ENCODE peak calls at places on chromosomes 5 and 9, in six cellular contexts. One of them, this sample, is unnamed. For H3K36me3, the result is how much of the 10 kb centered on the place peaks cover.

GRCh38 chr5:103218164-103218563 is 40.4 kb upstream of the MACIR start:
- DNase-seq in right atrium auricular region: no peak
- DNase-seq in HCT116: no peak
- DNase-seq in mucosa of descending colon: no peak
- DNase-seq in left ventricle myocardium inferior: no peak
- DNase-seq in CD8-positive, alpha-beta T cell: no peak
- DNase-seq in this sample: no peak

GRCh38 chr9:77511525-77511924 is 136.6 kb downstream of the GNA14 start:
- DNase-seq in right atrium auricular region: no peak
- DNase-seq in HCT116: no peak
- DNase-seq in CD8-positive, alpha-beta T cell: no peak
- DNase-seq in mucosa of descending colon: no peak
- DNase-seq in left ventricle myocardium inferior: no peak
- DNase-seq in this sample: no peak

GRCh38 chr5:80220268-80220897 is 35.5 kb downstream of the SERINC5 start:
- DNase-seq in right atrium auricular region: no peak
- DNase-seq in CD8-positive, alpha-beta T cell: no peak
- DNase-seq in left ventricle myocardium inferior: no peak
- DNase-seq in mucosa of descending colon: no peak
- DNase-seq in HCT116: no peak
- DNase-seq in this sample: no peak

GRCh38 chr9:117136461-117136860 is 278.4 kb downstream of the ASTN2 start:
- DNase-seq in CD8-positive, alpha-beta T cell: no peak
- DNase-seq in mucosa of descending colon: no peak
- DNase-seq in HCT116: no peak
- DNase-seq in left ventricle myocardium inferior: no peak
- DNase-seq in right atrium auricular region: no peak
- DNase-seq in this sample: no peak

GRCh38 chr9:2055203-2055658 is 40.1 kb downstream of the SMARCA2 start:
- DNase-seq in mucosa of descending colon: no peak
- DNase-seq in left ventricle myocardium inferior: no peak
- DNase-seq in CD8-positive, alpha-beta T cell: no peak
- DNase-seq in right atrium auricular region: no peak
- DNase-seq in HCT116: no peak
- DNase-seq in this sample: no peak

GRCh38 chr9:113219972-113220371 is 1.1 kb downstream of the FKBP15 start:
- DNase-seq in mucosa of descending colon: no peak
- DNase-seq in CD8-positive, alpha-beta T cell: no peak
- DNase-seq in HCT116: no peak
- DNase-seq in left ventricle myocardium inferior: no peak
- DNase-seq in right atrium auricular region: no peak
- DNase-seq in this sample: no peak

GRCh38 chr5:135010502-135011354 is 23.3 kb downstream of the PITX1 start:
- DNase-seq in HCT116: no peak
- DNase-seq in CD8-positive, alpha-beta T cell: no peak
- DNase-seq in right atrium auricular region: peak
- DNase-seq in left ventricle myocardium inferior: no peak
- DNase-seq in mucosa of descending colon: no peak
- DNase-seq in this sample: no peak

GRCh38 chr9:27261517-27262211 is 35.3 kb downstream of the EQTN start:
- DNase-seq in right atrium auricular region: no peak
- DNase-seq in mucosa of descending colon: no peak
- DNase-seq in HCT116: no peak
- DNase-seq in CD8-positive, alpha-beta T cell: no peak
- DNase-seq in left ventricle myocardium inferior: no peak
- DNase-seq in this sample: no peak

GRCh38 chr5:10034008-10034407 is 215.7 kb downstream of the ATPSCKMT start:
- DNase-seq in HCT116: no peak
- DNase-seq in CD8-positive, alpha-beta T cell: no peak
- DNase-seq in right atrium auricular region: no peak
- DNase-seq in left ventricle myocardium inferior: peak
- DNase-seq in mucosa of descending colon: no peak
- DNase-seq in this sample: peak

GRCh38 chr5:66174338-66174737 is 30.2 kb downstream of the SREK1 start:
- DNase-seq in CD8-positive, alpha-beta T cell: no peak
- DNase-seq in mucosa of descending colon: no peak
- DNase-seq in HCT116: no peak
- DNase-seq in right atrium auricular region: no peak
- DNase-seq in left ventricle myocardium inferior: no peak
- DNase-seq in this sample: no peak

GRCh38 chr9:98175013-98175679 is 17.3 kb downstream of the CORO2A start:
- DNase-seq in right atrium auricular region: no peak
- DNase-seq in mucosa of descending colon: peak
- DNase-seq in CD8-positive, alpha-beta T cell: no peak
- DNase-seq in left ventricle myocardium inferior: no peak
- DNase-seq in HCT116: no peak
- DNase-seq in this sample: no peak

GRCh38 chr5:147539053-147539452 is 29.2 kb upstream of the DPYSL3 start:
- DNase-seq in CD8-positive, alpha-beta T cell: no peak
- DNase-seq in HCT116: no peak
- DNase-seq in mucosa of descending colon: no peak
- DNase-seq in left ventricle myocardium inferior: no peak
- DNase-seq in right atrium auricular region: no peak
- DNase-seq in this sample: no peak

GRCh38 chr9:131174681-131175239 is 49.4 kb downstream of the NUP214 start:
- DNase-seq in mucosa of descending colon: no peak
- DNase-seq in HCT116: no peak
- DNase-seq in left ventricle myocardium inferior: no peak
- DNase-seq in right atrium auricular region: no peak
- DNase-seq in CD8-positive, alpha-beta T cell: no peak
- DNase-seq in this sample: no peak

GRCh38 chr5:18113724-18114123 is 479.5 kb downstream of the TAF11L14 start:
- DNase-seq in HCT116: no peak
- DNase-seq in right atrium auricular region: no peak
- DNase-seq in mucosa of descending colon: no peak
- DNase-seq in left ventricle myocardium inferior: no peak
- DNase-seq in CD8-positive, alpha-beta T cell: no peak
- DNase-seq in this sample: peak

GRCh38 chr5:53433036-53433435 is 47.4 kb upstream of the FST start:
- DNase-seq in mucosa of descending colon: no peak
- DNase-seq in HCT116: no peak
- DNase-seq in right atrium auricular region: no peak
- DNase-seq in left ventricle myocardium inferior: no peak
- DNase-seq in CD8-positive, alpha-beta T cell: no peak
- DNase-seq in this sample: no peak

GRCh38 chr5:133192716-133193115 is 140.9 kb downstream of the HSPA4 start:
- DNase-seq in mucosa of descending colon: no peak
- DNase-seq in CD8-positive, alpha-beta T cell: no peak
- DNase-seq in right atrium auricular region: peak
- DNase-seq in left ventricle myocardium inferior: no peak
- DNase-seq in HCT116: no peak
- DNase-seq in this sample: no peak

GRCh38 chr9:16223074-16223871 is 647.2 kb downstream of the BNC2 start:
- DNase-seq in left ventricle myocardium inferior: no peak
- DNase-seq in right atrium auricular region: no peak
- DNase-seq in mucosa of descending colon: peak
- DNase-seq in HCT116: no peak
- DNase-seq in CD8-positive, alpha-beta T cell: no peak
- DNase-seq in this sample: no peak

GRCh38 chr9:120571443-120572257 is 8.3 kb downstream of the CDK5RAP2 start:
- DNase-seq in CD8-positive, alpha-beta T cell: no peak
- DNase-seq in right atrium auricular region: no peak
- DNase-seq in HCT116: no peak
- DNase-seq in mucosa of descending colon: no peak
- DNase-seq in left ventricle myocardium inferior: peak
- DNase-seq in this sample: no peak

GRCh38 chr9:13410566-13411031 is 131.1 kb upstream of the MPDZ start:
- DNase-seq in CD8-positive, alpha-beta T cell: no peak
- DNase-seq in mucosa of descending colon: no peak
- DNase-seq in right atrium auricular region: no peak
- DNase-seq in HCT116: no peak
- DNase-seq in left ventricle myocardium inferior: no peak
- DNase-seq in this sample: no peak

GRCh38 chr9:125835655-125836054 is 88.5 kb downstream of the PBX3 start:
- DNase-seq in HCT116: no peak
- DNase-seq in left ventricle myocardium inferior: no peak
- DNase-seq in CD8-positive, alpha-beta T cell: no peak
- DNase-seq in mucosa of descending colon: no peak
- DNase-seq in right atrium auricular region: no peak
- DNase-seq in this sample: no peak

GRCh38 chr5:180591249-180591887 is at the start of gene SCGB3A1:
- DNase-seq in HCT116: no peak
- DNase-seq in left ventricle myocardium inferior: no peak
- DNase-seq in CD8-positive, alpha-beta T cell: no peak
- DNase-seq in right atrium auricular region: peak
- DNase-seq in mucosa of descending colon: no peak
- DNase-seq in this sample: no peak

GRCh38 chr5:91541696-91542095 is 158.6 kb upstream of the ARRDC3 start:
- DNase-seq in mucosa of descending colon: no peak
- DNase-seq in right atrium auricular region: no peak
- DNase-seq in HCT116: peak
- DNase-seq in left ventricle myocardium inferior: no peak
- DNase-seq in CD8-positive, alpha-beta T cell: no peak
- DNase-seq in this sample: no peak

DNA sequence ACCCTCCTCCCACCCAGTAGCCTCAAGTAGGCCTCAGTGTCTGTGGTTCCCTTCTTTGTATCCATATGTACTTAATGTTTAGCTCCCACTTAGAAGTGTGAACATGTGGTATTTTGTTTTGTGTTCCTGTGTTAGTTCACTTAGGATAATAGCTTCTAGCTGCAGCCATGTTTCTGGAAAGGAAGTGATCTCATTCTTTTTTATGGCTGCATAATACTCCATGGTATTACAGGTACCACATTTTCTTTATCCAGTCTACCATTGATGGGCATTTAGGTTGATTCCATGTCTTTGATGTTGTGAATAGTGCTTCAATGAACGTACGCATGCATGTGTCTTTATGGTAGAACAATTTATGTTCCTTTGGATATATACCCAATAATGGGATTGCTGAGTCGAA is 74.8 kb downstream of the SLC12A2 start:
- DNase-seq in HCT116: no peak
- DNase-seq in mucosa of descending colon: no peak
- DNase-seq in right atrium auricular region: no peak
- DNase-seq in CD8-positive, alpha-beta T cell: no peak
- DNase-seq in left ventricle myocardium inferior: no peak
- DNase-seq in this sample: no peak
- H3K36me3 ChIP-seq in HCT116: under half
- H3K36me3 ChIP-seq in mucosa of descending colon: under half
- H3K36me3 ChIP-seq in right atrium auricular region: under half
- H3K36me3 ChIP-seq in CD8-positive, alpha-beta T cell: under half
- H3K36me3 ChIP-seq in left ventricle myocardium inferior: half or more
- H3K36me3 ChIP-seq in this sample: under half

GRCh38 chr9:71977003-71977402 is 65.6 kb downstream of the C9orf85 start:
- DNase-seq in mucosa of descending colon: no peak
- DNase-seq in CD8-positive, alpha-beta T cell: no peak
- DNase-seq in left ventricle myocardium inferior: no peak
- DNase-seq in HCT116: no peak
- DNase-seq in right atrium auricular region: no peak
- DNase-seq in this sample: no peak

GRCh38 chr9:71980266-71981018 is 69.0 kb downstream of the C9orf85 start:
- DNase-seq in HCT116: no peak
- DNase-seq in left ventricle myocardium inferior: no peak
- DNase-seq in mucosa of descending colon: no peak
- DNase-seq in CD8-positive, alpha-beta T cell: no peak
- DNase-seq in right atrium auricular region: no peak
- DNase-seq in this sample: no peak

DNA sequence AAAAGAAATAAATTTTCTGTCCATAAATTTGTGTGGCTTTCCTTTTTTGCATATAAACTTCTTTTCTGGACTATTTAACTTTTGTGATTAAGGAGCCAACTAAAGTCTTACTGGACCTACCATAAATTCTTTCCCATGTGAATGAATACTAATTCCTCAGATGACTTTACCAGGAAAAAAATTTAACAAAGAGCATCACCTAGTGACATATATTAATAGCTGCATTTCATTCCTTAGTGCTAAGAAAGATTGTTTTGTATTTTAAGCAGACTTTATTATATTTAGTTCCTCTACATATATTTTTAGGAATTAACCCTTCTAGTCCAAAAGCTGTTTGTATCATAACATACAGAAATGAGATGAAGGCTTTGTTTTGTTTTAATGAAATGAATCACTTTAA is 64.4 kb downstream of the C9orf85 start:
- DNase-seq in left ventricle myocardium inferior: no peak
- DNase-seq in HCT116: no peak
- DNase-seq in mucosa of descending colon: no peak
- DNase-seq in CD8-positive, alpha-beta T cell: no peak
- DNase-seq in right atrium auricular region: no peak
- DNase-seq in this sample: no peak
- TF ChIP-seq CTCF in left ventricle myocardium inferior: peak
- TF ChIP-seq CTCF in HCT116: peak
- TF ChIP-seq CTCF in mucosa of descending colon: no peak
- TF ChIP-seq CTCF in CD8-positive, alpha-beta T cell: no peak
- TF ChIP-seq CTCF in right atrium auricular region: peak
- TF ChIP-seq CTCF in this sample: no peak

DNA sequence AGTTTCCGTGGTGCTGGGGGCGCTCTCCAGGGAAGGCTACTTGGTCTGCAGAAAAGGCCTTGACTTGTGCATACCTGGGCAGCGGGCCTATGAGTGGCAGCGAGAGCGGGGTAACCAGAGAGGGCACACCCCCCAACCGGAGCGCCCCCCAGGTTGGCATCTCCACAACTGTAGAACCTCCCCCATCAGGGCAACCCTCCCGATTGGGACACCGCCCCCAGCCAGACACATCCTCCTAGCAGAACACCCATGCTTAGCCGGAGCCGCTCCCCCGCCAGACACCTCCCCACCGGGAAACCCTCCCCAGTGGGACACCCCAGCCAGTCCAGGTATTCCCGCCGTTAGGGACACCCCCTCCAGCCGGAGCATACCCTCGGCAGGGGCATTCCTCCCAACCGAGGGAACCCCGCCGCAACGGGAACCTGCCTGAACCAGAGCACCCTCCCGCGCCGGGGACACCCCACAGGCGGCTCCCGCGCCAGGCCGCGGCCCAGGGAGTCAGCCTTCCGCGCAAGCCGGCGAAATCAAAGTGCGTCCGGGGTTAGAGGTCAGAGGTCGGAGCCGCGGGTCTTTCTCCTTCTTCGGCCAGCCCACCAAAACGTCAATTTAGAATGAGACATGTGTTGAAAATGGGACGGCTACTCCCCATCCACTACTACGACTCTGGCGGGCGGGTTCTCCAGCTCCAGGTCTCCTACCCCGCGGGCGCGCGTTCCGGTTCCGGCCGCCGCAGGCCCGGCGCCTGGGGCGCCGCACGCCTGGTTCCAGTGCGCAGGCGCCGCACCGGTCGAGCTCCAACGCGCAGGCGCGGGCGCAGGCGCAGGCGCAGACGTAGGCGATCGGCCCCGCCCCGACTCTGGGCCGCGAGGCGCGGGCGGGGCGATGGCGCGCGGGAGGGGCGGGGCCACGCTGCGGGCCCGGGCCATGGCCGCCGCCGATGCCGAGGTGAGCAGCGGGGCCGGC is at the start of gene EHMT1:
- DNase-seq in left ventricle myocardium inferior: peak
- DNase-seq in mucosa of descending colon: peak
- DNase-seq in HCT116: peak
- DNase-seq in right atrium auricular region: peak
- DNase-seq in CD8-positive, alpha-beta T cell: peak
- DNase-seq in this sample: peak
- H3K36me3 ChIP-seq in left ventricle myocardium inferior: under half
- H3K36me3 ChIP-seq in mucosa of descending colon: under half
- H3K36me3 ChIP-seq in HCT116: under half
- H3K36me3 ChIP-seq in right atrium auricular region: under half
- H3K36me3 ChIP-seq in CD8-positive, alpha-beta T cell: under half
- H3K36me3 ChIP-seq in this sample: half or more

DNA sequence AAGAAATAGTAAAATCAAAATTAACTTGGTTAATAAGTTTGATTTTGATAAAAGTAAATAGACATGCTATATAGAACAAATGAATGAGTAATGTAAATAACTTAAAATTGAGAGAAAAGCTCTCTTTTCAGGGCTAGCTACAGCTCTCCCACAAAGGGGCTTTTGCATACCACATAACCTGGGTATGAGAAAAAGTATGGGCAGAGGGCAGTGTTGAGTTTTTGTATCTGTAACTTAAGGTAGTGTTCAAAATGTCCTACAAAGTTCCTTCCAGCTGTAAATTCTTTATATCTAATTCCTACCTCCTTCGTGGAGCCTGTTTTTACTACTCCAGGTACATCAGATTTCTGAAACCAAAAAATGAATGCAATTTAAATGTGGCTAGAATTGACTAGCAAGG is 18.9 kb upstream of the TTC33 start:
- DNase-seq in left ventricle myocardium inferior: no peak
- DNase-seq in right atrium auricular region: no peak
- DNase-seq in CD8-positive, alpha-beta T cell: no peak
- DNase-seq in mucosa of descending colon: no peak
- DNase-seq in HCT116: no peak
- DNase-seq in this sample: no peak
- TF ChIP-seq CTCF in left ventricle myocardium inferior: no peak
- TF ChIP-seq CTCF in right atrium auricular region: no peak
- TF ChIP-seq CTCF in CD8-positive, alpha-beta T cell: no peak
- TF ChIP-seq CTCF in mucosa of descending colon: no peak
- TF ChIP-seq CTCF in HCT116: no peak
- TF ChIP-seq CTCF in this sample: no peak